ENCODE peak calls at places on chromosomes 1 and 21, in seven cellular contexts. One of them, this sample, is unnamed.

GRCh38 chr1:196651637-196652215 is at the start of gene CFH:
- DNase-seq in cardiac fibroblast: peak
- DNase-seq in C1 segment of cervical spinal cord: no peak
- DNase-seq in posterior vena cava: no peak
- DNase-seq in stimulated activated CD4-positive, alpha-beta T cell treated with anti-CD3 and anti-CD28 coated beads, Interleukin-2, amount 100 ng/mL, for 48 hours: no peak
- DNase-seq in T-helper 2 cell: no peak
- DNase-seq in KBM-7: peak
- DNase-seq in this sample: peak

GRCh38 chr1:97192872-97193572 is 471.4 kb downstream of the PTBP2 start:
- DNase-seq in cardiac fibroblast: peak
- DNase-seq in C1 segment of cervical spinal cord: no peak
- DNase-seq in posterior vena cava: no peak
- DNase-seq in stimulated activated CD4-positive, alpha-beta T cell treated with anti-CD3 and anti-CD28 coated beads, Interleukin-2, amount 100 ng/mL, for 48 hours: no peak
- DNase-seq in T-helper 2 cell: no peak
- DNase-seq in KBM-7: no peak
- DNase-seq in this sample: no peak

GRCh38 chr1:94739521-94740061 is 80.6 kb upstream of the SLC44A3 start:
- DNase-seq in cardiac fibroblast: peak
- DNase-seq in C1 segment of cervical spinal cord: no peak
- DNase-seq in posterior vena cava: peak
- DNase-seq in stimulated activated CD4-positive, alpha-beta T cell treated with anti-CD3 and anti-CD28 coated beads, Interleukin-2, amount 100 ng/mL, for 48 hours: no peak
- DNase-seq in T-helper 2 cell: no peak
- DNase-seq in KBM-7: peak
- DNase-seq in this sample: no peak

GRCh38 chr1:183218039-183218618 is 32.1 kb downstream of the LAMC2 start:
- DNase-seq in cardiac fibroblast: no peak
- DNase-seq in C1 segment of cervical spinal cord: no peak
- DNase-seq in posterior vena cava: no peak
- DNase-seq in stimulated activated CD4-positive, alpha-beta T cell treated with anti-CD3 and anti-CD28 coated beads, Interleukin-2, amount 100 ng/mL, for 48 hours: no peak
- DNase-seq in T-helper 2 cell: no peak
- DNase-seq in KBM-7: no peak
- DNase-seq in this sample: no peak

GRCh38 chr1:216221260-216221700 is 202.0 kb downstream of the USH2A start:
- DNase-seq in cardiac fibroblast: peak
- DNase-seq in C1 segment of cervical spinal cord: peak
- DNase-seq in posterior vena cava: no peak
- DNase-seq in stimulated activated CD4-positive, alpha-beta T cell treated with anti-CD3 and anti-CD28 coated beads, Interleukin-2, amount 100 ng/mL, for 48 hours: no peak
- DNase-seq in T-helper 2 cell: no peak
- DNase-seq in KBM-7: peak
- DNase-seq in this sample: peak

GRCh38 chr1:31643976-31644559 is 608 bp downstream of the PEF1 start:
- DNase-seq in cardiac fibroblast: no peak
- DNase-seq in C1 segment of cervical spinal cord: no peak
- DNase-seq in posterior vena cava: no peak
- DNase-seq in stimulated activated CD4-positive, alpha-beta T cell treated with anti-CD3 and anti-CD28 coated beads, Interleukin-2, amount 100 ng/mL, for 48 hours: no peak
- DNase-seq in T-helper 2 cell: no peak
- DNase-seq in KBM-7: no peak
- DNase-seq in this sample: no peak

GRCh38 chr1:109787845-109788605 is 24.3 kb upstream of the EPS8L3 start:
- DNase-seq in cardiac fibroblast: no peak
- DNase-seq in C1 segment of cervical spinal cord: no peak
- DNase-seq in posterior vena cava: peak
- DNase-seq in stimulated activated CD4-positive, alpha-beta T cell treated with anti-CD3 and anti-CD28 coated beads, Interleukin-2, amount 100 ng/mL, for 48 hours: no peak
- DNase-seq in T-helper 2 cell: peak
- DNase-seq in KBM-7: no peak
- DNase-seq in this sample: peak

GRCh38 chr1:44842763-44843655 is at the start of gene PTCH2:
- DNase-seq in cardiac fibroblast: peak
- DNase-seq in C1 segment of cervical spinal cord: peak
- DNase-seq in posterior vena cava: no peak
- DNase-seq in stimulated activated CD4-positive, alpha-beta T cell treated with anti-CD3 and anti-CD28 coated beads, Interleukin-2, amount 100 ng/mL, for 48 hours: no peak
- DNase-seq in T-helper 2 cell: peak
- DNase-seq in KBM-7: peak
- DNase-seq in this sample: peak

GRCh38 chr1:171919891-171920887 is 78.9 kb downstream of the DNM3 start:
- DNase-seq in cardiac fibroblast: no peak
- DNase-seq in C1 segment of cervical spinal cord: no peak
- DNase-seq in posterior vena cava: no peak
- DNase-seq in stimulated activated CD4-positive, alpha-beta T cell treated with anti-CD3 and anti-CD28 coated beads, Interleukin-2, amount 100 ng/mL, for 48 hours: no peak
- DNase-seq in T-helper 2 cell: no peak
- DNase-seq in KBM-7: no peak
- DNase-seq in this sample: no peak

GRCh38 chr1:198463709-198464108 is 76.8 kb downstream of the ATP6V1G3 start:
- DNase-seq in cardiac fibroblast: no peak
- DNase-seq in C1 segment of cervical spinal cord: no peak
- DNase-seq in posterior vena cava: no peak
- DNase-seq in stimulated activated CD4-positive, alpha-beta T cell treated with anti-CD3 and anti-CD28 coated beads, Interleukin-2, amount 100 ng/mL, for 48 hours: no peak
- DNase-seq in T-helper 2 cell: no peak
- DNase-seq in KBM-7: no peak
- DNase-seq in this sample: no peak

GRCh38 chr1:9181990-9182783 is 52.4 kb upstream of the H6PD start:
- DNase-seq in cardiac fibroblast: peak
- DNase-seq in C1 segment of cervical spinal cord: no peak
- DNase-seq in posterior vena cava: no peak
- DNase-seq in stimulated activated CD4-positive, alpha-beta T cell treated with anti-CD3 and anti-CD28 coated beads, Interleukin-2, amount 100 ng/mL, for 48 hours: no peak
- DNase-seq in T-helper 2 cell: no peak
- DNase-seq in KBM-7: no peak
- DNase-seq in this sample: no peak

GRCh38 chr1:48777219-48777895 is 666 bp upstream of the BEND5 start:
- DNase-seq in cardiac fibroblast: no peak
- DNase-seq in C1 segment of cervical spinal cord: no peak
- DNase-seq in posterior vena cava: no peak
- DNase-seq in stimulated activated CD4-positive, alpha-beta T cell treated with anti-CD3 and anti-CD28 coated beads, Interleukin-2, amount 100 ng/mL, for 48 hours: no peak
- DNase-seq in T-helper 2 cell: no peak
- DNase-seq in KBM-7: no peak
- DNase-seq in this sample: peak

GRCh38 chr1:39952359-39953110 is 2.4 kb upstream of the MFSD2A start:
- DNase-seq in cardiac fibroblast: peak
- DNase-seq in C1 segment of cervical spinal cord: peak
- DNase-seq in posterior vena cava: no peak
- DNase-seq in stimulated activated CD4-positive, alpha-beta T cell treated with anti-CD3 and anti-CD28 coated beads, Interleukin-2, amount 100 ng/mL, for 48 hours: no peak
- DNase-seq in T-helper 2 cell: no peak
- DNase-seq in KBM-7: no peak
- DNase-seq in this sample: no peak

GRCh38 chr1:226657788-226658537 is 81.1 kb downstream of the ITPKB start:
- DNase-seq in cardiac fibroblast: no peak
- DNase-seq in C1 segment of cervical spinal cord: peak
- DNase-seq in posterior vena cava: peak
- DNase-seq in stimulated activated CD4-positive, alpha-beta T cell treated with anti-CD3 and anti-CD28 coated beads, Interleukin-2, amount 100 ng/mL, for 48 hours: no peak
- DNase-seq in T-helper 2 cell: no peak
- DNase-seq in KBM-7: no peak
- DNase-seq in this sample: no peak

GRCh38 chr1:61183471-61184034 is 101.2 kb downstream of the NFIA start:
- DNase-seq in cardiac fibroblast: peak
- DNase-seq in C1 segment of cervical spinal cord: peak
- DNase-seq in posterior vena cava: peak
- DNase-seq in stimulated activated CD4-positive, alpha-beta T cell treated with anti-CD3 and anti-CD28 coated beads, Interleukin-2, amount 100 ng/mL, for 48 hours: no peak
- DNase-seq in T-helper 2 cell: no peak
- DNase-seq in KBM-7: no peak
- DNase-seq in this sample: no peak

GRCh38 chr1:236724521-236724920 is 38.2 kb downstream of the ACTN2 start:
- DNase-seq in cardiac fibroblast: no peak
- DNase-seq in C1 segment of cervical spinal cord: no peak
- DNase-seq in posterior vena cava: no peak
- DNase-seq in stimulated activated CD4-positive, alpha-beta T cell treated with anti-CD3 and anti-CD28 coated beads, Interleukin-2, amount 100 ng/mL, for 48 hours: no peak
- DNase-seq in T-helper 2 cell: no peak
- DNase-seq in KBM-7: no peak
- DNase-seq in this sample: no peak

GRCh38 chr1:62687903-62688686 is at the start of gene DOCK7:
- DNase-seq in cardiac fibroblast: peak
- DNase-seq in C1 segment of cervical spinal cord: peak
- DNase-seq in posterior vena cava: peak
- DNase-seq in stimulated activated CD4-positive, alpha-beta T cell treated with anti-CD3 and anti-CD28 coated beads, Interleukin-2, amount 100 ng/mL, for 48 hours: peak
- DNase-seq in T-helper 2 cell: peak
- DNase-seq in KBM-7: peak
- DNase-seq in this sample: peak

GRCh38 chr1:221712776-221713431 is 29.0 kb downstream of the DUSP10 start:
- DNase-seq in cardiac fibroblast: no peak
- DNase-seq in C1 segment of cervical spinal cord: no peak
- DNase-seq in posterior vena cava: no peak
- DNase-seq in stimulated activated CD4-positive, alpha-beta T cell treated with anti-CD3 and anti-CD28 coated beads, Interleukin-2, amount 100 ng/mL, for 48 hours: peak
- DNase-seq in T-helper 2 cell: peak
- DNase-seq in KBM-7: peak
- DNase-seq in this sample: peak

GRCh38 chr1:201785291-201785690 is 43.7 kb upstream of the IPO9 start:
- DNase-seq in cardiac fibroblast: no peak
- DNase-seq in C1 segment of cervical spinal cord: no peak
- DNase-seq in posterior vena cava: no peak
- DNase-seq in stimulated activated CD4-positive, alpha-beta T cell treated with anti-CD3 and anti-CD28 coated beads, Interleukin-2, amount 100 ng/mL, for 48 hours: no peak
- DNase-seq in T-helper 2 cell: no peak
- DNase-seq in KBM-7: no peak
- DNase-seq in this sample: no peak

GRCh38 chr1:42105025-42105424 is 48.2 kb upstream of the GUCA2B start:
- DNase-seq in cardiac fibroblast: no peak
- DNase-seq in C1 segment of cervical spinal cord: no peak
- DNase-seq in posterior vena cava: no peak
- DNase-seq in stimulated activated CD4-positive, alpha-beta T cell treated with anti-CD3 and anti-CD28 coated beads, Interleukin-2, amount 100 ng/mL, for 48 hours: no peak
- DNase-seq in T-helper 2 cell: no peak
- DNase-seq in KBM-7: no peak
- DNase-seq in this sample: no peak

GRCh38 chr1:164635074-164635783 is 76.2 kb downstream of the PBX1 start:
- DNase-seq in cardiac fibroblast: no peak
- DNase-seq in C1 segment of cervical spinal cord: no peak
- DNase-seq in posterior vena cava: no peak
- DNase-seq in stimulated activated CD4-positive, alpha-beta T cell treated with anti-CD3 and anti-CD28 coated beads, Interleukin-2, amount 100 ng/mL, for 48 hours: no peak
- DNase-seq in T-helper 2 cell: no peak
- DNase-seq in KBM-7: no peak
- DNase-seq in this sample: no peak

GRCh38 chr21:38688068-38688467 is 117.7 kb upstream of the ETS2 start:
- DNase-seq in cardiac fibroblast: no peak
- DNase-seq in C1 segment of cervical spinal cord: no peak
- DNase-seq in posterior vena cava: no peak
- DNase-seq in stimulated activated CD4-positive, alpha-beta T cell treated with anti-CD3 and anti-CD28 coated beads, Interleukin-2, amount 100 ng/mL, for 48 hours: no peak
- DNase-seq in T-helper 2 cell: no peak
- DNase-seq in KBM-7: no peak
- DNase-seq in this sample: no peak

GRCh38 chr1:113538225-113538624 is 147.9 kb downstream of the MAGI3 start:
- DNase-seq in cardiac fibroblast: peak
- DNase-seq in C1 segment of cervical spinal cord: no peak
- DNase-seq in posterior vena cava: no peak
- DNase-seq in stimulated activated CD4-positive, alpha-beta T cell treated with anti-CD3 and anti-CD28 coated beads, Interleukin-2, amount 100 ng/mL, for 48 hours: no peak
- DNase-seq in T-helper 2 cell: no peak
- DNase-seq in KBM-7: no peak
- DNase-seq in this sample: no peak

GRCh38 chr1:205547932-205548827 is 43.7 kb downstream of the CDK18 start:
- DNase-seq in cardiac fibroblast: no peak
- DNase-seq in C1 segment of cervical spinal cord: no peak
- DNase-seq in posterior vena cava: peak
- DNase-seq in stimulated activated CD4-positive, alpha-beta T cell treated with anti-CD3 and anti-CD28 coated beads, Interleukin-2, amount 100 ng/mL, for 48 hours: no peak
- DNase-seq in T-helper 2 cell: no peak
- DNase-seq in KBM-7: no peak
- DNase-seq in this sample: no peak

GRCh38 chr1:145719230-145720079 is at the start of gene CD160:
- DNase-seq in cardiac fibroblast: no peak
- DNase-seq in C1 segment of cervical spinal cord: no peak
- DNase-seq in posterior vena cava: no peak
- DNase-seq in stimulated activated CD4-positive, alpha-beta T cell treated with anti-CD3 and anti-CD28 coated beads, Interleukin-2, amount 100 ng/mL, for 48 hours: no peak
- DNase-seq in T-helper 2 cell: no peak
- DNase-seq in KBM-7: no peak
- DNase-seq in this sample: no peak

GRCh38 chr1:242586355-242586670 is 61.8 kb upstream of the PLD5 start:
- DNase-seq in cardiac fibroblast: no peak
- DNase-seq in C1 segment of cervical spinal cord: no peak
- DNase-seq in posterior vena cava: no peak
- DNase-seq in stimulated activated CD4-positive, alpha-beta T cell treated with anti-CD3 and anti-CD28 coated beads, Interleukin-2, amount 100 ng/mL, for 48 hours: no peak
- DNase-seq in T-helper 2 cell: no peak
- DNase-seq in KBM-7: no peak
- DNase-seq in this sample: no peak

GRCh38 chr1:115158181-115158580 is 68.9 kb upstream of the TSPAN2 start:
- DNase-seq in cardiac fibroblast: peak
- DNase-seq in C1 segment of cervical spinal cord: no peak
- DNase-seq in posterior vena cava: peak
- DNase-seq in stimulated activated CD4-positive, alpha-beta T cell treated with anti-CD3 and anti-CD28 coated beads, Interleukin-2, amount 100 ng/mL, for 48 hours: no peak
- DNase-seq in T-helper 2 cell: no peak
- DNase-seq in KBM-7: no peak
- DNase-seq in this sample: no peak

GRCh38 chr21:25323356-25323949 is 283.8 kb downstream of the MRPL39 start:
- DNase-seq in cardiac fibroblast: peak
- DNase-seq in C1 segment of cervical spinal cord: no peak
- DNase-seq in posterior vena cava: no peak
- DNase-seq in stimulated activated CD4-positive, alpha-beta T cell treated with anti-CD3 and anti-CD28 coated beads, Interleukin-2, amount 100 ng/mL, for 48 hours: no peak
- DNase-seq in T-helper 2 cell: no peak
- DNase-seq in KBM-7: no peak
- DNase-seq in this sample: no peak

GRCh38 chr21:33964706-33965325 is 49.2 kb upstream of the ATP5PO start:
- DNase-seq in cardiac fibroblast: no peak
- DNase-seq in C1 segment of cervical spinal cord: no peak
- DNase-seq in posterior vena cava: no peak
- DNase-seq in stimulated activated CD4-positive, alpha-beta T cell treated with anti-CD3 and anti-CD28 coated beads, Interleukin-2, amount 100 ng/mL, for 48 hours: no peak
- DNase-seq in T-helper 2 cell: no peak
- DNase-seq in KBM-7: no peak
- DNase-seq in this sample: no peak

GRCh38 chr1:198269352-198269940 is 112.6 kb downstream of the NEK7 start:
- DNase-seq in cardiac fibroblast: no peak
- DNase-seq in C1 segment of cervical spinal cord: no peak
- DNase-seq in posterior vena cava: no peak
- DNase-seq in stimulated activated CD4-positive, alpha-beta T cell treated with anti-CD3 and anti-CD28 coated beads, Interleukin-2, amount 100 ng/mL, for 48 hours: no peak
- DNase-seq in T-helper 2 cell: no peak
- DNase-seq in KBM-7: no peak
- DNase-seq in this sample: no peak

GRCh38 chr1:201180901-201181300 is 9.7 kb upstream of the IGFN1 start:
- DNase-seq in cardiac fibroblast: no peak
- DNase-seq in C1 segment of cervical spinal cord: no peak
- DNase-seq in posterior vena cava: peak
- DNase-seq in stimulated activated CD4-positive, alpha-beta T cell treated with anti-CD3 and anti-CD28 coated beads, Interleukin-2, amount 100 ng/mL, for 48 hours: no peak
- DNase-seq in T-helper 2 cell: no peak
- DNase-seq in KBM-7: no peak
- DNase-seq in this sample: no peak

GRCh38 chr1:211529453-211529852 is 37.5 kb upstream of the RD3 start:
- DNase-seq in cardiac fibroblast: peak
- DNase-seq in C1 segment of cervical spinal cord: no peak
- DNase-seq in posterior vena cava: no peak
- DNase-seq in stimulated activated CD4-positive, alpha-beta T cell treated with anti-CD3 and anti-CD28 coated beads, Interleukin-2, amount 100 ng/mL, for 48 hours: no peak
- DNase-seq in T-helper 2 cell: no peak
- DNase-seq in KBM-7: no peak
- DNase-seq in this sample: no peak

GRCh38 chr21:14120091-14120734 is 90.5 kb downstream of the LIPI start:
- DNase-seq in cardiac fibroblast: no peak
- DNase-seq in C1 segment of cervical spinal cord: peak
- DNase-seq in posterior vena cava: no peak
- DNase-seq in stimulated activated CD4-positive, alpha-beta T cell treated with anti-CD3 and anti-CD28 coated beads, Interleukin-2, amount 100 ng/mL, for 48 hours: peak
- DNase-seq in T-helper 2 cell: no peak
- DNase-seq in KBM-7: peak
- DNase-seq in this sample: no peak

GRCh38 chr1:45512641-45513054 is 9.0 kb downstream of the PRDX1 start:
- DNase-seq in cardiac fibroblast: peak
- DNase-seq in C1 segment of cervical spinal cord: peak
- DNase-seq in posterior vena cava: no peak
- DNase-seq in stimulated activated CD4-positive, alpha-beta T cell treated with anti-CD3 and anti-CD28 coated beads, Interleukin-2, amount 100 ng/mL, for 48 hours: peak
- DNase-seq in T-helper 2 cell: peak
- DNase-seq in KBM-7: peak
- DNase-seq in this sample: peak

GRCh38 chr1:76835203-76835602 is 32.1 kb upstream of the ST6GALNAC5 start:
- DNase-seq in cardiac fibroblast: no peak
- DNase-seq in C1 segment of cervical spinal cord: no peak
- DNase-seq in posterior vena cava: no peak
- DNase-seq in stimulated activated CD4-positive, alpha-beta T cell treated with anti-CD3 and anti-CD28 coated beads, Interleukin-2, amount 100 ng/mL, for 48 hours: no peak
- DNase-seq in T-helper 2 cell: no peak
- DNase-seq in KBM-7: no peak
- DNase-seq in this sample: no peak

GRCh38 chr1:19799233-19799876 is 361 bp downstream of the TMCO4 start:
- DNase-seq in cardiac fibroblast: peak
- DNase-seq in C1 segment of cervical spinal cord: peak
- DNase-seq in posterior vena cava: peak
- DNase-seq in stimulated activated CD4-positive, alpha-beta T cell treated with anti-CD3 and anti-CD28 coated beads, Interleukin-2, amount 100 ng/mL, for 48 hours: peak
- DNase-seq in T-helper 2 cell: peak
- DNase-seq in KBM-7: peak
- DNase-seq in this sample: no peak

GRCh38 chr1:27253611-27254010 is 19.2 kb downstream of the WDTC1 start:
- DNase-seq in cardiac fibroblast: no peak
- DNase-seq in C1 segment of cervical spinal cord: no peak
- DNase-seq in posterior vena cava: no peak
- DNase-seq in stimulated activated CD4-positive, alpha-beta T cell treated with anti-CD3 and anti-CD28 coated beads, Interleukin-2, amount 100 ng/mL, for 48 hours: no peak
- DNase-seq in T-helper 2 cell: no peak
- DNase-seq in KBM-7: no peak
- DNase-seq in this sample: no peak

GRCh38 chr1:235079443-235079967 is 49.1 kb downstream of the TOMM20 start:
- DNase-seq in cardiac fibroblast: no peak
- DNase-seq in C1 segment of cervical spinal cord: no peak
- DNase-seq in posterior vena cava: no peak
- DNase-seq in stimulated activated CD4-positive, alpha-beta T cell treated with anti-CD3 and anti-CD28 coated beads, Interleukin-2, amount 100 ng/mL, for 48 hours: no peak
- DNase-seq in T-helper 2 cell: no peak
- DNase-seq in KBM-7: no peak
- DNase-seq in this sample: no peak